ENCODE peak calls at places on chromosomes 1 and 21, in nine cellular contexts. P, N, Q, V, X, W, L, S and I are unnamed samples.

GRCh38 chr1:169670836-169671235 is 40.6 kb downstream of the SELL start:
- DNase-seq in Q (no peak), V (no peak), P (no peak), L (no peak), S (no peak), N (no peak), W (no peak), X (no peak), I (peak; percentile 65)

GRCh38 chr1:177343445-177343844 is 172.7 kb downstream of the BRINP2 start:
- DNase-seq in L (no peak), Q (no peak), S (no peak), P (no peak), N (no peak), X (no peak), W (no peak), V (no peak), I (no peak)

GRCh38 chr1:43185021-43185420 is 12.9 kb downstream of the CFAP57 start:
- DNase-seq in V (no peak), Q (no peak), L (no peak), S (no peak), N (no peak), X (no peak), P (no peak), W (no peak), I (no peak)

GRCh38 chr1:68231627-68232303 is 558 bp downstream of the WLS start:
- DNase-seq in S (peak; percentile 59), P (no peak), W (peak; percentile 71), Q (peak; percentile 69), X (peak; percentile 85), L (peak; percentile 92), N (no peak), V (peak; percentile 78), I (peak; percentile 76)

GRCh38 chr1:246193537-246193936 is 313.5 kb downstream of the SMYD3 start:
- DNase-seq in S (no peak), Q (no peak), X (no peak), P (no peak), N (no peak), V (no peak), L (no peak), W (no peak), I (no peak)

GRCh38 chr1:37808369-37809319 is 636 bp upstream of the YRDC start:
- DNase-seq in Q (peak; percentile 79), L (peak; percentile 86), P (peak; percentile 80), X (peak; percentile 83), S (peak; percentile 78), W (peak; percentile 68), N (no peak), V (peak; percentile 48), I (peak; percentile 75)

GRCh38 chr1:154410185-154410827 is 5.2 kb downstream of the IL6R start:
- DNase-seq in V (no peak), L (no peak), N (no peak), P (no peak), W (no peak), Q (no peak), X (no peak), S (no peak), I (no peak)

GRCh38 chr1:37944091-37944763 is 2.6 kb downstream of the INPP5B start:
- DNase-seq in N (no peak), Q (no peak), W (no peak), S (no peak), P (no peak), V (no peak), L (no peak), X (peak; percentile 31), I (no peak)

GRCh38 chr21:35063428-35064172 is 14.5 kb upstream of the RUNX1 start:
- DNase-seq in N (no peak), W (no peak), V (no peak), Q (no peak), S (no peak), L (no peak), P (no peak), X (no peak), I (no peak)

GRCh38 chr1:184469391-184469790 is 82.6 kb downstream of the C1orf21 start:
- DNase-seq in P (no peak), Q (no peak), W (no peak), S (no peak), X (no peak), L (no peak), N (no peak), V (no peak), I (no peak)

GRCh38 chr21:38993561-38993960 is 187.8 kb downstream of the ETS2 start:
- DNase-seq in X (peak; percentile 86), W (no peak), N (no peak), S (peak; percentile 59), Q (peak; percentile 45), L (peak; percentile 80), V (peak; percentile 80), P (no peak), I (peak; percentile 98)

GRCh38 chr1:160400284-160400645 is at the start of gene VANGL2:
- DNase-seq in Q (peak; percentile 83), N (no peak), V (peak; percentile 31), L (peak; percentile 89), X (peak; percentile 67), P (peak; percentile 48), S (peak; percentile 78), W (peak; percentile 92), I (peak; percentile 74)

GRCh38 chr1:175493999-175494336 is 249.4 kb downstream of the TNR start:
- DNase-seq in W (no peak), N (no peak), S (no peak), Q (no peak), V (no peak), P (no peak), L (no peak), X (no peak), I (no peak)

GRCh38 chr1:151839457-151840409 is at the start of gene C2CD4D:
- DNase-seq in X (no peak), N (no peak), P (no peak), S (peak; percentile 76), V (peak; percentile 19), Q (peak; percentile 87), W (no peak), L (no peak), I (no peak)

GRCh38 chr1:80375662-80376061 is 1369.1 kb upstream of the ADGRL4 start:
- DNase-seq in P (no peak), X (peak; percentile 61), W (no peak), N (peak; percentile 43), V (no peak), Q (no peak), S (no peak), L (no peak), I (peak; percentile 61)

GRCh38 chr1:203077956-203078355 is 7.9 kb downstream of the MYOG start:
- DNase-seq in X (no peak), V (no peak), S (no peak), L (peak; percentile 27), W (no peak), P (no peak), N (no peak), Q (no peak), I (no peak)

DNA sequence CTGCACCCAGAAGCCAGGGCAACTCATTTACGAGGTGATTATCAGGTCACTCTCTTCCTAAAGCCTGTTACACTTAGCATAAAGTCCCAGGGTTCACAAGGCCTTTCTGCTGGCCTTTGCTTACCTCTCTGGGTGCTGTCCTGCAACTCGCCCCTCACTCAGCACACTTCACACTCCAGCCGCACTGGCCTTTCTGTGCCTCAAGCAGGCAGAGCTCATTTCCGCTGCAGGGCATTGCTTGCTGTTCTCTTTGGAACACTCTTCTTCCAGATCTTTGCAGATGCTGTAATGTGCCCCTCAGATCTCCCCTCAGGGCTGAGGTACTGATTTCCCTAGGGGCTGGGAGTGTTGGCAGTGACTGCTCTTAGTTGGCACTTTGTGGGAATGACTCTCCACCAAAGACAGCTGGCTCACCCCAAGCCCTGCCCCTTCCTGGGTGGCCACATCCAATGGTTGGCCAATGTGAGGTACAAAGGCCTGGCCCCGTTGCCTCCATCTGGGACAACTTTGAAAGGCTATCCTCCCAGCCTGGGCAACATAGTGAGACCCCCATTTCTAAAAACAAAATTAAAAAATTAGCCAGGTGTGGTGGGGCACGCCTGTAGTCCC is 50.8 kb upstream of the SSBP3 start:
- DNase-seq in W (no peak), N (no peak), V (no peak), X (no peak), L (peak; percentile 29), S (no peak), Q (no peak), P (no peak), I (no peak)
- H3K4me3 ChIP-seq in W (no peak overlapping the region), N (no peak overlapping the region), V (no peak overlapping the region), X (no peak overlapping the region), L (no peak overlapping the region), S (no peak overlapping the region), Q (no peak overlapping the region), P (no peak overlapping the region), I (no peak overlapping the region)

DNA sequence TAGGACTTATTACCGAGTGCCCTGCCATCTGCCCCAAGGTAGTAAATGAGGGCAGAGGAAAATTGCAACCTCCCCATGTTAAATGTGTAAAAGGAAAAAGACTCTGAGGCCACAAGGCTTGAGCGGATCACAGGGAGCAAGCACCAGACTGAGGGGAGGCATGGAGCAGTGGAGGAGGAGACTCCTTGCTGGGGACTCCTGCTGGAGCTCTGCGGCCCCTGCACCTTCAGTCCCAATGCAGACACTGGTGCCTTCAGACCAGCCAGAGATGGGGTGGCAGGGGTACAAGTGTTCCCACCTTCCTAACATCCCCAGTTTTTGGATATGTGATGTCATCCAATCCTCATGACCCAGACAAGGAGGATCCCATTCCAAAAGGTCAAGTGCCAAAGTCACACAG is 128.4 kb upstream of the NGF start:
- DNase-seq in Q (no peak), X (no peak), V (no peak), W (no peak), P (no peak), L (no peak), N (no peak), S (no peak), I (no peak)
- TF ChIP-seq CTCF in Q (no peak), X (peak; percentile 22), V (no peak), W (no peak), P (no peak), L (no peak), N (no peak), S (no peak), I (peak; percentile 19)

DNA sequence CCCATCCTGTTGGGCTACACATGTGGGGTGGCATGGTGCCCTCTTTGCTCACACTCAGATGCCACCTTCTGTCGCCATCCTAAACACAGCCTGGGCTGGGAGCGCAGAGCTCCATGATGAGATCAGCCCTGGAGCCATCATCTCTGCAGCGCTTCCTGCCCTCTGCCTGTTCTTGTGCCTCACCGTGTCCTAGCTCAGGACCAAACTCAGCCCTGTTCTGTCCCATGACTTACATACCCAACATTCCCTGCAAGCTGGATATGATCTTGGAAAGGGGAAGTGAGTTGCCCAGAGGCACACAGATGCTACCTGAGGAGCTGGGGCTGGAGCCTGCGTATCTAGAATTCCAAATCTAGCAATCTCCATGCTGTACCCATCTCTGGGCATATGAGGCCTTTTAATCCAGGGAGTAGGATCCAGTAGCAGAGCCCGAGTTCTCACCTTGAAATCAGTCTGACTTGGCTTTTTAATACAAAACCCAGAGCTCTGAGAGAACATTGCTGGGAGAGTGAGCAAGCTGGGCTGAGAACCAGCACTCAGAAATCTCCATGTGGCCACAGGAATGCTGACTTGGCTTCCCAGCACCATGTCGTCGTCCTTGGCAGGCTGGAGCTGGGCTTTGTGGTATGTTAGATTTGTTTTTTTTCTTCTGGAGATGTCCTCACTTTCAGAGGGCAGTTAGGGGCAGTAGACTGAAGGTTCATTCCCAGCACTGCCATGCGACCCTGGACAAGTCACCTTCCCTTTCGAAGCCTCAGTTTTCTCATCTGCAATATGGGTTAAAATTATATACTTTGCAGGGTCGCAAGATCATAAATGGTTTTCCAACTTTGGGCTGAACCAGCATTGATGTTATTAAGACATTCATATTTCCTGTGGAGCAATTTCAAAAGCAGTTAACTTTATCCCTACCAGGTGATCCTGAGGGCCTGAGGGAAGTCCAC is 2.6 kb downstream of the ALPL start:
- DNase-seq in L (peak; percentile 72), N (peak; percentile 85), Q (peak; percentile 35), P (no peak), X (peak; percentile 97), V (peak; percentile 77), S (peak; percentile 44), W (peak; percentile 56), I (peak; percentile 92)
- H3K4me3 ChIP-seq in L (no peak overlapping the region), N (no peak overlapping the region), Q (no peak overlapping the region), P (no peak overlapping the region), X (no peak overlapping the region), V (no peak overlapping the region), S (no peak overlapping the region), W (no peak overlapping the region), I (no peak overlapping the region)

GRCh38 chr1:15325375-15326085 is 78.5 kb downstream of the FHAD1 start:
- DNase-seq in L (no peak), X (no peak), V (no peak), S (no peak), P (no peak), N (no peak), Q (no peak), W (no peak), I (no peak)
- TF ChIP-seq CTCF in L (no peak), X (no peak), V (no peak), S (no peak), P (peak; percentile 9), N (no peak), Q (no peak), W (no peak), I (no peak)